ENCODE peak calls at places on chromosome 9, in six cellular contexts. I is KG1; E is cardiac muscle cell; K is anterior cingulate cortex; R is brain microvascular endothelial cell; O is stimulated activated CD8-positive, alpha-beta memory T cell treated with anti-CD3 and anti-CD28 coated beads, Interleukin-2, amount 100 ng/mL, for 48 hours. X is an unnamed sample.

GRCh38 chr9:35635730-35636129 is 15.0 kb downstream of the SIT1 start:
- DNase-seq in I (no peak), E (no peak), K (no peak), R (no peak), O (no peak), X (no peak)

GRCh38 chr9:134634190-134634589 is 7.4 kb upstream of the COL5A1 start:
- DNase-seq in I (no peak), E (no peak), K (no peak), R (no peak), O (no peak), X (no peak)

GRCh38 chr9:91700475-91700874 is 249.6 kb downstream of the ROR2 start:
- DNase-seq in I (no peak), E (no peak), K (no peak), R (no peak), O (no peak), X (no peak)

GRCh38 chr9:121192959-121193645 is 8.6 kb downstream of the RAB14 start:
- DNase-seq in I (no peak), E (no peak), K (no peak), R (no peak), O (no peak), X (no peak)

GRCh38 chr9:38662763-38663593 is 42.6 kb upstream of the ANKRD18A start:
- DNase-seq in I (no peak), E (no peak), K (no peak), R (peak; percentile 47), O (no peak), X (no peak)

GRCh38 chr9:6055213-6055612 is 39.8 kb upstream of the RANBP6 start:
- DNase-seq in I (peak; percentile 56), E (peak; percentile 82), K (no peak), R (peak; percentile 67), O (no peak), X (no peak)

GRCh38 chr9:89993678-89994630 is 389.1 kb downstream of the GADD45G start:
- DNase-seq in I (no peak), E (peak; percentile 25), K (no peak), R (peak; percentile 9), O (no peak), X (no peak)

GRCh38 chr9:102237094-102237493 is 498.6 kb upstream of the GRIN3A start:
- DNase-seq in I (peak; percentile 9), E (no peak), K (no peak), R (no peak), O (no peak), X (no peak)

GRCh38 chr9:88387035-88387732 is 1.1 kb upstream of the SPIN1 start:
- DNase-seq in I (no peak), E (peak; percentile 38), K (no peak), R (peak; percentile 43), O (no peak), X (no peak)

GRCh38 chr9:131545786-131546335 is 538 bp downstream of the PRRT1B start:
- DNase-seq in I (no peak), E (no peak), K (no peak), R (no peak), O (no peak), X (no peak)

GRCh38 chr9:125079931-125080330 is 63.4 kb downstream of the SCAI start:
- DNase-seq in I (no peak), E (no peak), K (no peak), R (no peak), O (no peak), X (no peak)

GRCh38 chr9:14346301-14346721 is 32.4 kb upstream of the NFIB start:
- DNase-seq in I (no peak), E (no peak), K (no peak), R (no peak), O (no peak), X (no peak)

GRCh38 chr9:108416321-108416720 is 439.5 kb downstream of the ACTL7B start:
- DNase-seq in I (no peak), E (no peak), K (no peak), R (no peak), O (no peak), X (no peak)

GRCh38 chr9:3343671-3344070 is 182.1 kb downstream of the RFX3 start:
- DNase-seq in I (no peak), E (no peak), K (no peak), R (no peak), O (no peak), X (no peak)

X was measured in D721Med.